ENCODE peak calls at places on chromosomes 1 and 21, in eight cellular contexts. One of them, this sample, is unnamed.

GRCh38 chr1:221162352-221162751 is 283.1 kb downstream of the HLX start:
- DNase-seq in left lung: no peak
- DNase-seq in endodermal cell: no peak
- DNase-seq in hepatocyte: no peak
- DNase-seq in PC-3: no peak
- DNase-seq in Peyer's patch: no peak
- DNase-seq in A549: no peak
- DNase-seq in body of pancreas: no peak
- DNase-seq in this sample: no peak

GRCh38 chr1:167221126-167221803 is 579 bp downstream of the POU2F1 start:
- DNase-seq in left lung: peak; percentile 91
- DNase-seq in endodermal cell: peak; percentile 83
- DNase-seq in hepatocyte: peak; percentile 74
- DNase-seq in PC-3: no peak
- DNase-seq in Peyer's patch: no peak
- DNase-seq in A549: no peak
- DNase-seq in body of pancreas: no peak
- DNase-seq in this sample: no peak

GRCh38 chr1:46717654-46718053 is 1.3 kb downstream of the EFCAB14 start:
- DNase-seq in left lung: no peak
- DNase-seq in endodermal cell: no peak
- DNase-seq in hepatocyte: no peak
- DNase-seq in PC-3: no peak
- DNase-seq in Peyer's patch: no peak
- DNase-seq in A549: no peak
- DNase-seq in body of pancreas: no peak
- DNase-seq in this sample: no peak

GRCh38 chr1:26122988-26123973 is 11.7 kb downstream of the PDIK1L start:
- DNase-seq in left lung: no peak
- DNase-seq in endodermal cell: no peak
- DNase-seq in hepatocyte: no peak
- DNase-seq in PC-3: peak; percentile 78
- DNase-seq in Peyer's patch: no peak
- DNase-seq in A549: no peak
- DNase-seq in body of pancreas: no peak
- DNase-seq in this sample: no peak

GRCh38 chr1:228958741-228959140 is 223.5 kb downstream of the RHOU start:
- DNase-seq in left lung: no peak
- DNase-seq in endodermal cell: no peak
- DNase-seq in hepatocyte: no peak
- DNase-seq in PC-3: no peak
- DNase-seq in Peyer's patch: no peak
- DNase-seq in A549: no peak
- DNase-seq in body of pancreas: no peak
- DNase-seq in this sample: no peak

GRCh38 chr1:230739564-230739963 is 7.6 kb upstream of the CAPN9 start:
- DNase-seq in left lung: no peak
- DNase-seq in endodermal cell: no peak
- DNase-seq in hepatocyte: no peak
- DNase-seq in PC-3: no peak
- DNase-seq in Peyer's patch: no peak
- DNase-seq in A549: no peak
- DNase-seq in body of pancreas: no peak
- DNase-seq in this sample: no peak

GRCh38 chr1:187854457-187854856 is 1025.7 kb downstream of the PLA2G4A start:
- DNase-seq in left lung: no peak
- DNase-seq in endodermal cell: no peak
- DNase-seq in hepatocyte: no peak
- DNase-seq in PC-3: no peak
- DNase-seq in Peyer's patch: no peak
- DNase-seq in A549: no peak
- DNase-seq in body of pancreas: no peak
- DNase-seq in this sample: no peak

GRCh38 chr1:33943978-33944377 is 80.1 kb downstream of the HMGB4 start:
- DNase-seq in left lung: no peak
- DNase-seq in endodermal cell: no peak
- DNase-seq in hepatocyte: peak; percentile 49
- DNase-seq in PC-3: peak; percentile 34
- DNase-seq in Peyer's patch: no peak
- DNase-seq in A549: no peak
- DNase-seq in body of pancreas: peak; percentile 39
- DNase-seq in this sample: no peak

GRCh38 chr1:223622132-223622842 is 43.2 kb downstream of the CAPN8 start:
- DNase-seq in left lung: no peak
- DNase-seq in endodermal cell: no peak
- DNase-seq in hepatocyte: peak; percentile 40
- DNase-seq in PC-3: no peak
- DNase-seq in Peyer's patch: no peak
- DNase-seq in A549: no peak
- DNase-seq in body of pancreas: peak; percentile 32
- DNase-seq in this sample: no peak

GRCh38 chr1:152143147-152143845 is 15.7 kb downstream of the RPTN start:
- DNase-seq in left lung: no peak
- DNase-seq in endodermal cell: no peak
- DNase-seq in hepatocyte: no peak
- DNase-seq in PC-3: no peak
- DNase-seq in Peyer's patch: no peak
- DNase-seq in A549: no peak
- DNase-seq in body of pancreas: no peak
- DNase-seq in this sample: no peak

GRCh38 chr1:232728507-232729263 is 76.5 kb upstream of the MAP10 start:
- DNase-seq in left lung: no peak
- DNase-seq in endodermal cell: no peak
- DNase-seq in hepatocyte: no peak
- DNase-seq in PC-3: no peak
- DNase-seq in Peyer's patch: no peak
- DNase-seq in A549: no peak
- DNase-seq in body of pancreas: no peak
- DNase-seq in this sample: peak; percentile 35

GRCh38 chr1:11784993-11785769 is 20.6 kb downstream of the MTHFR start:
- DNase-seq in left lung: peak; percentile 94
- DNase-seq in endodermal cell: peak; percentile 95
- DNase-seq in hepatocyte: peak; percentile 79
- DNase-seq in PC-3: peak; percentile 61
- DNase-seq in Peyer's patch: peak; percentile 80
- DNase-seq in A549: peak; percentile 71
- DNase-seq in body of pancreas: peak; percentile 78
- DNase-seq in this sample: peak; percentile 19

GRCh38 chr21:45941338-45941710 is 40.2 kb upstream of the COL6A1 start:
- DNase-seq in left lung: no peak
- DNase-seq in endodermal cell: no peak
- DNase-seq in hepatocyte: no peak
- DNase-seq in PC-3: no peak
- DNase-seq in Peyer's patch: no peak
- DNase-seq in A549: no peak
- DNase-seq in body of pancreas: no peak
- DNase-seq in this sample: no peak

GRCh38 chr1:102799496-102799895 is 308.8 kb downstream of the COL11A1 start:
- DNase-seq in left lung: no peak
- DNase-seq in endodermal cell: no peak
- DNase-seq in hepatocyte: no peak
- DNase-seq in PC-3: peak; percentile 46
- DNase-seq in Peyer's patch: no peak
- DNase-seq in A549: no peak
- DNase-seq in body of pancreas: no peak
- DNase-seq in this sample: no peak

GRCh38 chr1:192793983-192794767 is 14.7 kb upstream of the RGS2 start:
- DNase-seq in left lung: no peak
- DNase-seq in endodermal cell: peak; percentile 73
- DNase-seq in hepatocyte: no peak
- DNase-seq in PC-3: no peak
- DNase-seq in Peyer's patch: no peak
- DNase-seq in A549: no peak
- DNase-seq in body of pancreas: no peak
- DNase-seq in this sample: peak; percentile 14

GRCh38 chr21:43880111-43880985 is 15.3 kb downstream of the AGPAT3 start:
- DNase-seq in left lung: no peak
- DNase-seq in endodermal cell: no peak
- DNase-seq in hepatocyte: no peak
- DNase-seq in PC-3: peak; percentile 93
- DNase-seq in Peyer's patch: peak; percentile 66
- DNase-seq in A549: no peak
- DNase-seq in body of pancreas: peak; percentile 57
- DNase-seq in this sample: no peak

GRCh38 chr1:181263444-181263843 is 174.9 kb downstream of the IER5 start:
- DNase-seq in left lung: no peak
- DNase-seq in endodermal cell: no peak
- DNase-seq in hepatocyte: no peak
- DNase-seq in PC-3: no peak
- DNase-seq in Peyer's patch: no peak
- DNase-seq in A549: no peak
- DNase-seq in body of pancreas: no peak
- DNase-seq in this sample: no peak

GRCh38 chr1:246508897-246509688 is 2.0 kb upstream of the SMYD3 start:
- DNase-seq in left lung: peak; percentile 76
- DNase-seq in endodermal cell: no peak
- DNase-seq in hepatocyte: no peak
- DNase-seq in PC-3: no peak
- DNase-seq in Peyer's patch: no peak
- DNase-seq in A549: no peak
- DNase-seq in body of pancreas: no peak
- DNase-seq in this sample: no peak

GRCh38 chr1:78490861-78491310 is at the start of gene PTGFR:
- DNase-seq in left lung: peak; percentile 83
- DNase-seq in endodermal cell: peak; percentile 79
- DNase-seq in hepatocyte: peak; percentile 31
- DNase-seq in PC-3: peak; percentile 43
- DNase-seq in Peyer's patch: no peak
- DNase-seq in A549: no peak
- DNase-seq in body of pancreas: peak; percentile 51
- DNase-seq in this sample: peak; percentile 61

GRCh38 chr1:28112388-28113311 is 24.2 kb upstream of the EYA3 start:
- DNase-seq in left lung: no peak
- DNase-seq in endodermal cell: peak; percentile 64
- DNase-seq in hepatocyte: peak; percentile 18
- DNase-seq in PC-3: peak; percentile 93
- DNase-seq in Peyer's patch: no peak
- DNase-seq in A549: no peak
- DNase-seq in body of pancreas: peak; percentile 15
- DNase-seq in this sample: peak; percentile 35
- TF ChIP-seq CTCF in left lung: no peak
- TF ChIP-seq CTCF in endodermal cell: peak; percentile 73
- TF ChIP-seq CTCF in hepatocyte: no peak
- TF ChIP-seq CTCF in PC-3: peak; percentile 63
- TF ChIP-seq CTCF in Peyer's patch: no peak
- TF ChIP-seq CTCF in A549: no peak
- TF ChIP-seq CTCF in body of pancreas: peak; percentile 20
- TF ChIP-seq CTCF in this sample: peak; percentile 56

GRCh38 chr1:203677771-203678170 is 51.1 kb downstream of the ATP2B4 start:
- DNase-seq in left lung: no peak
- DNase-seq in endodermal cell: no peak
- DNase-seq in hepatocyte: no peak
- DNase-seq in PC-3: no peak
- DNase-seq in Peyer's patch: no peak
- DNase-seq in A549: no peak
- DNase-seq in body of pancreas: no peak
- DNase-seq in this sample: no peak

GRCh38 chr1:203678943-203679661 is 52.5 kb downstream of the ATP2B4 start:
- DNase-seq in left lung: no peak
- DNase-seq in endodermal cell: no peak
- DNase-seq in hepatocyte: no peak
- DNase-seq in PC-3: peak; percentile 32
- DNase-seq in Peyer's patch: no peak
- DNase-seq in A549: no peak
- DNase-seq in body of pancreas: no peak
- DNase-seq in this sample: no peak

GRCh38 chr1:203675596-203676347 is 49.1 kb downstream of the ATP2B4 start:
- DNase-seq in left lung: no peak
- DNase-seq in endodermal cell: no peak
- DNase-seq in hepatocyte: no peak
- DNase-seq in PC-3: peak; percentile 38
- DNase-seq in Peyer's patch: no peak
- DNase-seq in A549: no peak
- DNase-seq in body of pancreas: peak; percentile 81
- DNase-seq in this sample: no peak

GRCh38 chr1:203673550-203674411 is 47.1 kb downstream of the ATP2B4 start:
- DNase-seq in left lung: no peak
- DNase-seq in endodermal cell: peak; percentile 71
- DNase-seq in hepatocyte: peak; percentile 71
- DNase-seq in PC-3: peak; percentile 98
- DNase-seq in Peyer's patch: no peak
- DNase-seq in A549: peak; percentile 87
- DNase-seq in body of pancreas: peak; percentile 23
- DNase-seq in this sample: no peak

DNA sequence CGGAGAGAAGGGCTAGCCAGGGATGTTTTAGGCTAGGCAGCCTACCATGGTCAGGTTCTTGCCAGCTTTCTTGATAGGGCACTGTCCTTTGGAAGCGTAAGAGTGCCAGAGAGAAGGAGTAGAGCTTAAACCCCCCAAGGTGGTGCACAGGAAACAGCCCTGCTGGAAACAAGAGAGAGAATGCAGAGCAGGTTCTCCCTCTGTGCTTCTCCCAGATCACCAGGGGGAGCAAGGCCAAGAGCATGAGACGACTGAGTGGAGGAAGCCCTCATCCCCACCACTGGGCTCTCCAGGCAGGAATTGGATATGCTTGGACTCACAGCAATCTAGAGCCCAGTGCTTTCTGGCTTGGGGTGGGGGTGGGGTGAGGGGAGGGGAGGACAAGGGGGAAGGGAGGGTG is 49.8 kb downstream of the ATP2B4 start:
- DNase-seq in left lung: no peak
- DNase-seq in endodermal cell: peak; percentile 68
- DNase-seq in hepatocyte: no peak
- DNase-seq in PC-3: no peak
- DNase-seq in Peyer's patch: no peak
- DNase-seq in A549: no peak
- DNase-seq in body of pancreas: no peak
- DNase-seq in this sample: peak; percentile 28
- H3K4me1 ChIP-seq in left lung: peaks cover 70% of the 10 kb centered on the region
- H3K4me1 ChIP-seq in endodermal cell: peaks cover 17% of the 10 kb centered on the region
- H3K4me1 ChIP-seq in hepatocyte: peaks cover 18% of the 10 kb centered on the region
- H3K4me1 ChIP-seq in PC-3: peaks cover 41% of the 10 kb centered on the region
- H3K4me1 ChIP-seq in Peyer's patch: peaks cover 24% of the 10 kb centered on the region
- H3K4me1 ChIP-seq in A549: peaks cover 25% of the 10 kb centered on the region
- H3K4me1 ChIP-seq in body of pancreas: peaks cover 41% of the 10 kb centered on the region
- H3K4me1 ChIP-seq in this sample: no peaks in the 10 kb centered on the region

GRCh38 chr1:115220340-115221030 is 117.6 kb downstream of the NGF start:
- DNase-seq in left lung: no peak
- DNase-seq in endodermal cell: no peak
- DNase-seq in hepatocyte: no peak
- DNase-seq in PC-3: no peak
- DNase-seq in Peyer's patch: no peak
- DNase-seq in A549: no peak
- DNase-seq in body of pancreas: no peak
- DNase-seq in this sample: no peak
- H3K27ac ChIP-seq in left lung: no peak overlapping the region
- H3K27ac ChIP-seq in endodermal cell: no peak overlapping the region
- H3K27ac ChIP-seq in hepatocyte: no peak overlapping the region
- H3K27ac ChIP-seq in PC-3: no peak overlapping the region
- H3K27ac ChIP-seq in Peyer's patch: no peak overlapping the region
- H3K27ac ChIP-seq in A549: no peak overlapping the region
- H3K27ac ChIP-seq in body of pancreas: no peak overlapping the region
- H3K27ac ChIP-seq in this sample: no peak overlapping the region

GRCh38 chr1:28436211-28436769 is 66.8 kb downstream of the PHACTR4 start:
- DNase-seq in left lung: no peak
- DNase-seq in endodermal cell: no peak
- DNase-seq in hepatocyte: no peak
- DNase-seq in PC-3: peak; percentile 18
- DNase-seq in Peyer's patch: no peak
- DNase-seq in A549: no peak
- DNase-seq in body of pancreas: no peak
- DNase-seq in this sample: no peak
- TF ChIP-seq CTCF in left lung: no peak
- TF ChIP-seq CTCF in endodermal cell: peak; percentile 42
- TF ChIP-seq CTCF in hepatocyte: no peak
- TF ChIP-seq CTCF in PC-3: peak; percentile 40
- TF ChIP-seq CTCF in Peyer's patch: no peak
- TF ChIP-seq CTCF in A549: peak; percentile 11
- TF ChIP-seq CTCF in body of pancreas: no peak
- TF ChIP-seq CTCF in this sample: peak; percentile 19

GRCh38 chr1:168979303-168979702 is 127.2 kb upstream of the ATP1B1 start:
- DNase-seq in left lung: no peak
- DNase-seq in endodermal cell: no peak
- DNase-seq in hepatocyte: no peak
- DNase-seq in PC-3: no peak
- DNase-seq in Peyer's patch: no peak
- DNase-seq in A549: no peak
- DNase-seq in body of pancreas: no peak
- DNase-seq in this sample: no peak
- H3K4me1 ChIP-seq in left lung: peaks cover 3% of the 10 kb centered on the region
- H3K4me1 ChIP-seq in endodermal cell: no peaks in the 10 kb centered on the region
- H3K4me1 ChIP-seq in hepatocyte: no peaks in the 10 kb centered on the region
- H3K4me1 ChIP-seq in PC-3: peaks cover 6% of the 10 kb centered on the region
- H3K4me1 ChIP-seq in Peyer's patch: no peaks in the 10 kb centered on the region
- H3K4me1 ChIP-seq in A549: peaks cover 1% of the 10 kb centered on the region
- H3K4me1 ChIP-seq in body of pancreas: no peaks in the 10 kb centered on the region
- H3K4me1 ChIP-seq in this sample: no peaks in the 10 kb centered on the region